ENCODE peak calls at places on chromosomes 1 and 21, in four cellular contexts. G, Z, K and U are unnamed samples.

GRCh38 chr1:242129103-242129502 is 130.2 kb upstream of the MAP1LC3C start:
- DNase-seq in G (peak; percentile 26), Z (no peak), K (no peak), U (no peak)

GRCh38 chr1:17274186-17275170 is 25.6 kb downstream of the PADI3 start:
- DNase-seq in G (peak; percentile 70), Z (no peak), K (peak; percentile 29), U (peak; percentile 8)

GRCh38 chr1:116044071-116044470 is 67.1 kb upstream of the MAB21L3 start:
- DNase-seq in G (no peak), Z (no peak), K (no peak), U (no peak)

GRCh38 chr21:38956006-38956405 is 150.3 kb downstream of the ETS2 start:
- DNase-seq in G (no peak), Z (no peak), K (peak; percentile 32), U (no peak)

GRCh38 chr1:227944066-227944930 is 3.4 kb downstream of the WNT9A start:
- DNase-seq in G (peak; percentile 48), Z (no peak), K (no peak), U (no peak)

GRCh38 chr1:247857069-247857985 is at the start of gene TRIM58:
- DNase-seq in G (peak; percentile 63), Z (no peak), K (no peak), U (peak; percentile 75)

GRCh38 chr1:78688701-78689100 is 39.1 kb downstream of the IFI44 start:
- DNase-seq in G (no peak), Z (no peak), K (peak; percentile 57), U (no peak)

GRCh38 chr1:33927721-33928120 is 63.8 kb downstream of the HMGB4 start:
- DNase-seq in G (no peak), Z (no peak), K (no peak), U (no peak)

GRCh38 chr1:209751627-209752231 is 4.1 kb upstream of the TRAF3IP3 start:
- DNase-seq in G (no peak), Z (no peak), K (no peak), U (no peak)

GRCh38 chr1:19337289-19337688 is 25.2 kb downstream of the SLC66A1 start:
- DNase-seq in G (no peak), Z (no peak), K (peak; percentile 21), U (no peak)

GRCh38 chr1:10901894-10902805 is 105.7 kb upstream of the CASZ1 start:
- DNase-seq in G (no peak), Z (no peak), K (no peak), U (no peak)

GRCh38 chr1:29258974-29259801 is 22.9 kb downstream of the PTPRU start:
- DNase-seq in G (peak; percentile 37), Z (no peak), K (no peak), U (peak; percentile 5)

GRCh38 chr21:25903599-25903998 is 168.8 kb downstream of the GABPA start:
- DNase-seq in G (no peak), Z (no peak), K (no peak), U (no peak)

GRCh38 chr1:2150836-2151235 is 43.7 kb downstream of the FAAP20 start:
- DNase-seq in G (no peak), Z (no peak), K (no peak), U (no peak)

GRCh38 chr1:58848818-58849411 is 65.1 kb upstream of the JUN start:
- DNase-seq in G (peak; percentile 41), Z (no peak), K (peak; percentile 98), U (peak; percentile 21)

GRCh38 chr1:31036749-31037500 is 28.6 kb downstream of the PUM1 start:
- DNase-seq in G (no peak), Z (no peak), K (peak; percentile 42), U (no peak)

GRCh38 chr1:160300173-160300572 is 15.2 kb upstream of the PEX19 start:
- DNase-seq in G (no peak), Z (no peak), K (no peak), U (no peak)

GRCh38 chr1:153670859-153671622 is at the start of gene ILF2:
- DNase-seq in G (peak; percentile 98), Z (peak; percentile 98), K (peak; percentile 100), U (peak; percentile 97)
- TF ChIP-seq POLR2A in G (peak; percentile 66), Z (peak; percentile 87), K (peak; percentile 97), U (peak; percentile 89)

GRCh38 chr1:63773815-63774616 is at the start of gene ROR1:
- DNase-seq in G (peak; percentile 90), Z (peak; percentile 82), K (peak; percentile 76), U (peak; percentile 80)
- TF ChIP-seq POLR2A in G (no peak), Z (peak; percentile 38), K (no peak), U (no peak)

GRCh38 chr1:32199717-32200072 is 700 bp upstream of the CCDC28B start:
- DNase-seq in G (peak; percentile 78), Z (no peak), K (peak; percentile 26), U (peak; percentile 62)

GRCh38 chr1:32199043-32199716 is 1.2 kb upstream of the CCDC28B start:
- DNase-seq in G (no peak), Z (no peak), K (no peak), U (no peak)

GRCh38 chr1:32197074-32197473 is 3.3 kb upstream of the CCDC28B start:
- DNase-seq in G (no peak), Z (no peak), K (no peak), U (no peak)

GRCh38 chr1:32197837-32198236 is 2.6 kb upstream of the CCDC28B start:
- DNase-seq in G (no peak), Z (no peak), K (no peak), U (no peak)

DNA sequence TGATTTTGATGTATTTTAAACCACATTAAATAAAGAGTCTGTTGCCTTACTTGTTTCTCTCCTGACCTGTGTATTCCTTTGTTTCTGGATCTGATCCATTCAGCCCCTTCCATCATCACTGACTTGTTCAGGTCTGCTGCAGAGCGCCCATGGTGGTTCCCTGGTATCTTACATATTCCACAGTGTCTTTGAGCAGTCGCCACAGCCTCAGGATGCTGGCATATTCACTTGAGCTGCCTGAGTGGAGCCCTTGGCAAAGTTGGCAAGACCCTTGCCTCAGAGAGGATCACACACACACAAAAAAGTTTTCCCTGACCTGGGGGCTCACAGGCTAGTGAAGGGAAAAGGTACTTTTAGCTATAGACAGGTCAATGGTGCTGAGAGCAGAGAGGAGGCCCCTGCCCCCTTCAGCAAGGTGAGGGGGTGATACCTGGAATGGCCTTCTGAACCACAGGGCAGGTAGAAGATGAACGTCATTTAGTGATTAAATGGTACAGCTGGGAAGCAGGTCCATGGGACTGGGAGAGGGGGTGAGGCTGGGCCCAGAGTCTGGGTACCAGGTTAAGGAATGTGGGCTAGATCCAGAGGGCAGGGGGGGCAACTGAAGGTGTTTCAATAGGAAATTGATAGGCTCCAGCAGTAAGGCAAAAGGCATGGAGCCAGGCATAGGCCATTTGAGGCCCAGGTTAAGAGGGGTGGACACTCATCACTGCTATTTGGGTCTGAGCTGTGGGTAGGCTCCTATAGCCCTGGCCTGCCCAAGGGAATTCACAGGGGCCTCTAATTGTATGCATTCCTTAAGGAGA is 2.0 kb upstream of the CCDC28B start:
- DNase-seq in G (no peak), Z (no peak), K (no peak), U (no peak)
- TF ChIP-seq POLR2A in G (no peak), Z (no peak), K (no peak), U (no peak)

DNA sequence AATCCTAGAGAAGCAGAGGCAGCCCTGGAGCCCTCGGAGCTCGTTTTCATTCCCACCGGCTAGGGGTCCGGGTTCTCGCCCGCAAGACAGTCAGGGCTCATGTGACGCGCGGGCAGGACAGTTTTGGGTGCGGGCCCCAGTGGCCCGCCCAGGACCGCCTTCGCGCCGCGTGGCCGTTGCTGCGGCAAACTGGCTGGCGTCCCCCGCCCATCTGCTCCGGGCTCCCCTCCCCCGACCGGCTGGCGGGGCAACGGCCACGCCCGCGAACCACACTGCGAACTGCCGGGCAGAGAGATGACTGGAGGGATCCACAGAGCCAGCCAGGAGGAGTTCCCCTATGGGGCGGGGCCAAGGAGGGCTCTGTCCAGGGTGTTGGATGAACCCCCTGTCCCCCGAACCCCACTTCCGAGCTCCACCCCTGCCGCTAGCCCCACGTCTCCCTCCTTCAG is 899 bp upstream of the HES2 start:
- DNase-seq in G (no peak), Z (no peak), K (no peak), U (no peak)
- TF ChIP-seq POLR2A in G (no peak), Z (no peak), K (no peak), U (no peak)

DNA sequence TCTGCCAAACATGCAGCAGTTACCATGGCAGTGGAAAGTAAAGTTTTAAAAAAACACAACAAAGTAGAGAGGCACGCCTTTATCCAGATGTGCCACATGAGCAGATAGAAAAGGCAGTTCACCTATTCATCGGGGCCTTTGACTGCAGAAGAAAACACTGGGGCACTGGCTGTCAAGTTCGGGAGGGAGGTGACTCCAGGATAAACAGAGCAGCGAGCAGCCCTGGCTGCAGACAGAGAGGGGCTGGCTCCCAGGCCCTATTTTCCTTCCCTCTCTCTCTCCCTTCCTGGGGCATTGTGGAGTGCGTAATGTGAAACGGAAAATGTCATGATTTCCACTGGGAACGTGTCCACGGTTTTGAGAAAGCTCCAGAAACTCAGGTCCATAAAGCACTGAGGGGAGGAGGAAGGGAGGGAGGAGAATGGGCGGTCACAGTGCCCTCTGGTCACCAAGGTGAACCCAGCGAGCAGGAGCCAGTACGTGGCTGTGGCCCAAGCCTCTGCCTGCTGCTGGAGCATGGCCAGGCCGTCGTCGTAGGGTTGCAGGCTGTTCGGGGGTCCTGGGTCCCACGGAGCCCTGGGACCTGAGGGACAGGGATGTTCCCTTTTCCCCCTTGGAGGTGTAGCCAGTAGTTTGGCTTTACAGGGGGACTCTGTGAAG is 114.7 kb upstream of the IRF2BP2 start:
- DNase-seq in G (peak; percentile 63), Z (no peak), K (no peak), U (peak; percentile 89)
- TF ChIP-seq POLR2A in G (no peak), Z (no peak), K (peak; percentile 23), U (peak; percentile 54)

GRCh38 chr1:15196807-15197530 is 43.4 kb downstream of the TMEM51 start:
- DNase-seq in G (no peak), Z (no peak), K (no peak), U (peak; percentile 58)
- TF ChIP-seq POLR2A in G (no peak), Z (no peak), K (no peak), U (no peak)

DNA sequence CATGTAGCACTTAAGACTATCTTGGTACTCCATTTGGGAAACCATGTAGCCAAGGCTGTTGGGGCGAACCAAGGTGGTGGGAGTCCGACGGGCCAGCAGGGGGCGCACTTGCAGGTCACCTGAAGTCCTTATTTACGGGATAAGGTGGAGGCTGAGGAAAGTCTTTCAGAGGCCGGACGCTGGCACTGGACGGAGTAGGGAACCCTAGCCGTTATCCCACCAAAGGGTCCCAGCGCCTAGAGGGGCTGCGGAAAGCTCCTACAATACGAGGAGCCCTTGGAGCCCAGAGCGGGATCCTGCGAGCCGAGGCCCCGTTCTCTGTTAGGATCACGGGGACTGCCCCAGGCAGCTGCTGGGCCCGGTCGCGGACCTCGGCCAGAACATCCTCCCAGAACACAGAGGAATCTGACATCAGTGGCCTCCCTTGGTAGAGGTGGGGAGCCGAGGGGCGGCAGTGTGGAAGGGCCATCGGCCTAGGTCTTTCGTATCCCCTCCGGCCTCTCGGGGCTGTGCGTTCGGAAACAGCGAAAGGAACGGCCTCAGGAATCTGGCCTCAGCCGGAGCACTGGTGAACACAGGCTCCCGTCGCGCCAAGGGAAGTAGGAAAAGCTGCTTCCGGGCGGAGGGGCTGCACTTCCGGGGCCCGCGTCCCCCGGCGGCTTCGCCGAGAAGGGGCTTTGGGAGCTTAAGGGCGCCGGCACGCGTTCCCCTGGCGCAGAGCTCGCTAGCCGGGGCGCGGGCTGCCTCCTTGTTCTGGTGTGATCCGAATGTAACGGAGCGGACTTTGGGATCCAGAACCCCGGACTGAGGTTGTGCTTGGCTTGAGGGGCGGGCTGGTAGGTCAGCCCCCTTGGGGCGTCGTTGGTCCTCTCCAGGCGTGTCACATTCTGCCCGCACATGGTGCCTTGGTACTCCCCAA is 29.9 kb upstream of the RPTN start:
- DNase-seq in G (peak; percentile 93), Z (peak; percentile 75), K (peak; percentile 30), U (peak; percentile 65)
- TF ChIP-seq POLR2A in G (no peak), Z (no peak), K (no peak), U (no peak)